ENCODE peak calls at places on chromosomes 4 and X, in five cellular contexts. L, Q, E, X and I are unnamed samples.

GRCh38 chr4:105496899-105497298 is 23.0 kb upstream of the PPA2 start:
- DNase-seq in L (no peak), Q (no peak), E (no peak), X (no peak), I (no peak)

GRCh38 chr4:12963291-12963690 is 520.8 kb downstream of the RAB28 start:
- DNase-seq in L (no peak), Q (no peak), E (no peak), X (no peak), I (no peak)

GRCh38 chrX:29478336-29479069 is 736.9 kb upstream of the MAGEB2 start:
- DNase-seq in L (peak), Q (peak), E (no peak), X (no peak), I (peak)

GRCh38 chrX:151397741-151398070 is 700 bp downstream of the VMA21 start:
- DNase-seq in L (no peak), Q (peak), E (no peak), X (no peak), I (no peak)

GRCh38 chr4:5976431-5976830 is 41.8 kb downstream of the C4orf50 start:
- DNase-seq in L (no peak), Q (no peak), E (no peak), X (no peak), I (no peak)

GRCh38 chr4:91909963-91910362 is 393.8 kb upstream of the GRID2 start:
- DNase-seq in L (no peak), Q (no peak), E (no peak), X (no peak), I (no peak)

GRCh38 chr4:145694929-145695328 is 15.0 kb downstream of the C4orf51 start:
- DNase-seq in L (no peak), Q (no peak), E (no peak), X (no peak), I (no peak)

GRCh38 chrX:104806346-104806745 is 240.3 kb downstream of the IL1RAPL2 start:
- DNase-seq in L (no peak), Q (no peak), E (no peak), X (no peak), I (no peak)

GRCh38 chr4:6362896-6363295 is 93.2 kb downstream of the WFS1 start:
- DNase-seq in L (peak), Q (peak), E (peak), X (no peak), I (peak)

GRCh38 chrX:153304988-153305736 is 16.4 kb downstream of the PNMA6F start:
- DNase-seq in L (no peak), Q (no peak), E (no peak), X (no peak), I (no peak)

GRCh38 chr4:147927377-147928137 is 195.7 kb downstream of the ARHGAP10 start:
- DNase-seq in L (no peak), Q (no peak), E (no peak), X (no peak), I (no peak)

GRCh38 chr4:128502818-128503527 is 215.4 kb upstream of the PGRMC2 start:
- DNase-seq in L (no peak), Q (no peak), E (no peak), X (no peak), I (no peak)

GRCh38 chr4:179196511-179196910 is 1754.3 kb upstream of the AGA start:
- DNase-seq in L (no peak), Q (no peak), E (no peak), X (no peak), I (no peak)

GRCh38 chr4:110516106-110516922 is 40.4 kb downstream of the ENPEP start:
- DNase-seq in L (peak), Q (peak), E (peak), X (peak), I (peak)